ENCODE peak calls at places on chromosome 21, in five cellular contexts. One of them, this sample, is unnamed.

GRCh38 chr21:27580276-27580675 is 613.4 kb upstream of the ADAMTS5 start:
- DNase-seq in CD4-positive, alpha-beta T cell: no peak
- DNase-seq in neural progenitor cell: no peak
- DNase-seq in spleen: no peak
- DNase-seq in psoas muscle: no peak
- DNase-seq in this sample: no peak

GRCh38 chr21:29633766-29634165 is 306.0 kb downstream of the GRIK1 start:
- DNase-seq in CD4-positive, alpha-beta T cell: no peak
- DNase-seq in neural progenitor cell: no peak
- DNase-seq in spleen: no peak
- DNase-seq in psoas muscle: no peak
- DNase-seq in this sample: no peak

GRCh38 chr21:32456497-32456918 is 44.0 kb downstream of the EVA1C start:
- DNase-seq in CD4-positive, alpha-beta T cell: no peak
- DNase-seq in neural progenitor cell: no peak
- DNase-seq in spleen: no peak
- DNase-seq in psoas muscle: no peak
- DNase-seq in this sample: no peak

GRCh38 chr21:17554619-17555472 is 42.0 kb downstream of the CXADR start:
- DNase-seq in CD4-positive, alpha-beta T cell: no peak
- DNase-seq in neural progenitor cell: peak; percentile 52
- DNase-seq in spleen: no peak
- DNase-seq in psoas muscle: no peak
- DNase-seq in this sample: no peak

GRCh38 chr21:25243809-25244208 is 363.5 kb downstream of the MRPL39 start:
- DNase-seq in CD4-positive, alpha-beta T cell: no peak
- DNase-seq in neural progenitor cell: no peak
- DNase-seq in spleen: no peak
- DNase-seq in psoas muscle: no peak
- DNase-seq in this sample: no peak

GRCh38 chr21:24727803-24728425 is 879.4 kb downstream of the MRPL39 start:
- DNase-seq in CD4-positive, alpha-beta T cell: no peak
- DNase-seq in neural progenitor cell: no peak
- DNase-seq in spleen: no peak
- DNase-seq in psoas muscle: no peak
- DNase-seq in this sample: no peak

GRCh38 chr21:17789660-17790059 is 29.5 kb downstream of the C21orf91 start:
- DNase-seq in CD4-positive, alpha-beta T cell: no peak
- DNase-seq in neural progenitor cell: no peak
- DNase-seq in spleen: no peak
- DNase-seq in psoas muscle: no peak
- DNase-seq in this sample: no peak

GRCh38 chr21:20016431-20017005 is 981.7 kb upstream of the NCAM2 start:
- DNase-seq in CD4-positive, alpha-beta T cell: no peak
- DNase-seq in neural progenitor cell: peak; percentile 11
- DNase-seq in spleen: no peak
- DNase-seq in psoas muscle: no peak
- DNase-seq in this sample: no peak

GRCh38 chr21:26107439-26107838 is 63.1 kb downstream of the APP start:
- DNase-seq in CD4-positive, alpha-beta T cell: no peak
- DNase-seq in neural progenitor cell: no peak
- DNase-seq in spleen: no peak
- DNase-seq in psoas muscle: no peak
- DNase-seq in this sample: no peak

GRCh38 chr21:37742532-37742931 is 173.7 kb downstream of the KCNJ6 start:
- DNase-seq in CD4-positive, alpha-beta T cell: no peak
- DNase-seq in neural progenitor cell: no peak
- DNase-seq in spleen: no peak
- DNase-seq in psoas muscle: no peak
- DNase-seq in this sample: no peak

GRCh38 chr21:26801524-26801923 is 43.7 kb downstream of the ADAMTS1 start:
- DNase-seq in CD4-positive, alpha-beta T cell: no peak
- DNase-seq in neural progenitor cell: no peak
- DNase-seq in spleen: no peak
- DNase-seq in psoas muscle: no peak
- DNase-seq in this sample: no peak

GRCh38 chr21:29133796-29134195 is 3.4 kb downstream of the MAP3K7CL start:
- DNase-seq in CD4-positive, alpha-beta T cell: no peak
- DNase-seq in neural progenitor cell: peak; percentile 22
- DNase-seq in spleen: no peak
- DNase-seq in psoas muscle: no peak
- DNase-seq in this sample: no peak

GRCh38 chr21:29311802-29312201 is 13.1 kb downstream of the BACH1 start:
- DNase-seq in CD4-positive, alpha-beta T cell: no peak
- DNase-seq in neural progenitor cell: no peak
- DNase-seq in spleen: no peak
- DNase-seq in psoas muscle: no peak
- DNase-seq in this sample: no peak

GRCh38 chr21:17451364-17451869 is 61.4 kb upstream of the CXADR start:
- DNase-seq in CD4-positive, alpha-beta T cell: no peak
- DNase-seq in neural progenitor cell: no peak
- DNase-seq in spleen: no peak
- DNase-seq in psoas muscle: no peak
- DNase-seq in this sample: no peak

GRCh38 chr21:14864211-14865021 is 200.4 kb downstream of the NRIP1 start:
- DNase-seq in CD4-positive, alpha-beta T cell: no peak
- DNase-seq in neural progenitor cell: peak; percentile 69
- DNase-seq in spleen: peak; percentile 79
- DNase-seq in psoas muscle: peak; percentile 70
- DNase-seq in this sample: peak; percentile 83

GRCh38 chr21:26412831-26413329 is 160.2 kb downstream of the CYYR1 start:
- DNase-seq in CD4-positive, alpha-beta T cell: no peak
- DNase-seq in neural progenitor cell: peak; percentile 71
- DNase-seq in spleen: no peak
- DNase-seq in psoas muscle: no peak
- DNase-seq in this sample: no peak

GRCh38 chr21:26170471-26171309 is at the start of gene APP:
- DNase-seq in CD4-positive, alpha-beta T cell: peak; percentile 92
- DNase-seq in neural progenitor cell: peak; percentile 92
- DNase-seq in spleen: peak; percentile 98
- DNase-seq in psoas muscle: peak; percentile 87
- DNase-seq in this sample: peak; percentile 87

GRCh38 chr21:37461494-37461893 is 94.9 kb downstream of the DYRK1A start:
- DNase-seq in CD4-positive, alpha-beta T cell: no peak
- DNase-seq in neural progenitor cell: no peak
- DNase-seq in spleen: no peak
- DNase-seq in psoas muscle: no peak
- DNase-seq in this sample: no peak

GRCh38 chr21:37237764-37238163 is 29.4 kb downstream of the VPS26C start:
- DNase-seq in CD4-positive, alpha-beta T cell: no peak
- DNase-seq in neural progenitor cell: no peak
- DNase-seq in spleen: no peak
- DNase-seq in psoas muscle: no peak
- DNase-seq in this sample: no peak

GRCh38 chr21:32414579-32415358 is 2.3 kb downstream of the EVA1C start:
- DNase-seq in CD4-positive, alpha-beta T cell: no peak
- DNase-seq in neural progenitor cell: peak; percentile 11
- DNase-seq in spleen: no peak
- DNase-seq in psoas muscle: no peak
- DNase-seq in this sample: no peak

GRCh38 chr21:14942801-14943490 is 121.9 kb downstream of the NRIP1 start:
- DNase-seq in CD4-positive, alpha-beta T cell: no peak
- DNase-seq in neural progenitor cell: no peak
- DNase-seq in spleen: no peak
- DNase-seq in psoas muscle: no peak
- DNase-seq in this sample: no peak

DNA sequence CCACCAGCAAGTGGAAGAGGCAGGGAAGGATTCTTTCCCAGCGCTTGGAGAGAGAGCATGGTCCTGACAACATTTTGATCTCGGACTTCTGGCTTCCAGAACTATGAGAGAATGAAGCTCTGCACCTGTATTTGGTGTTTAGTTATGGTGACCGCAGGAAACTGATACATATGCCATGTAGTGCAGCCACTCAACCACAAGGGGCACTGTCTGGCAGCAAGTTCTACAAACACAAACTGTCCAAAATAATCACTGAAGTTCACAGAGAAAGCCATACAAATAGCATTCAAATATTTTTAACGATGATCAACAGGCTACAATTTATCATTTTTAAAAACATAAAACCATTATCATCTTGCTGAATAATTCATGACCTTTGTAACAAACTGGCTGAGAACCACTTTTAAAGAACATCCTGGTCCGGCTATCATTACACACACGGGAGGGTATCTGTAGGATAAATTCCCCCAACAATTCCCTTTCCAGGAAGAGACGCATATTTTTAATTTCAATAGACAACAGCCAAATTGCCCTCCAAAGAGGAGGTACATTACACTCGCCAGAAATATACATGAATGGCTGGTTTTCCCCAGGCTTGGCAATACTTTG is 9.3 kb upstream of the CBR3 start:
- DNase-seq in CD4-positive, alpha-beta T cell: peak; percentile 36
- DNase-seq in neural progenitor cell: peak; percentile 53
- DNase-seq in spleen: no peak
- DNase-seq in psoas muscle: peak; percentile 56
- DNase-seq in this sample: peak; percentile 83
- H3K27ac ChIP-seq in CD4-positive, alpha-beta T cell: no peak overlapping the region
- H3K27ac ChIP-seq in neural progenitor cell: no peak overlapping the region
- H3K27ac ChIP-seq in spleen: no peak overlapping the region
- H3K27ac ChIP-seq in psoas muscle: no peak overlapping the region
- H3K27ac ChIP-seq in this sample: no peak overlapping the region

GRCh38 chr21:38875694-38876492 is 70.2 kb downstream of the ETS2 start:
- DNase-seq in CD4-positive, alpha-beta T cell: no peak
- DNase-seq in neural progenitor cell: no peak
- DNase-seq in spleen: no peak
- DNase-seq in psoas muscle: no peak
- DNase-seq in this sample: no peak
- TF ChIP-seq CTCF in CD4-positive, alpha-beta T cell: no peak
- TF ChIP-seq CTCF in neural progenitor cell: no peak
- TF ChIP-seq CTCF in spleen: no peak
- TF ChIP-seq CTCF in psoas muscle: no peak
- TF ChIP-seq CTCF in this sample: no peak

GRCh38 chr21:46027855-46028493 is 46.4 kb downstream of the COL6A1 start:
- DNase-seq in CD4-positive, alpha-beta T cell: no peak
- DNase-seq in neural progenitor cell: no peak
- DNase-seq in spleen: no peak
- DNase-seq in psoas muscle: peak; percentile 23
- DNase-seq in this sample: no peak
- H3K27ac ChIP-seq in CD4-positive, alpha-beta T cell: no peak overlapping the region
- H3K27ac ChIP-seq in neural progenitor cell: no peak overlapping the region
- H3K27ac ChIP-seq in spleen: peak overlapping the region; percentile 32
- H3K27ac ChIP-seq in psoas muscle: no peak overlapping the region
- H3K27ac ChIP-seq in this sample: no peak overlapping the region

GRCh38 chr21:35730325-35730724 is 330.0 kb downstream of the SETD4 start:
- DNase-seq in CD4-positive, alpha-beta T cell: no peak
- DNase-seq in neural progenitor cell: no peak
- DNase-seq in spleen: no peak
- DNase-seq in psoas muscle: no peak
- DNase-seq in this sample: no peak
- TF ChIP-seq CTCF in CD4-positive, alpha-beta T cell: no peak
- TF ChIP-seq CTCF in neural progenitor cell: peak; percentile 26
- TF ChIP-seq CTCF in spleen: no peak
- TF ChIP-seq CTCF in psoas muscle: no peak
- TF ChIP-seq CTCF in this sample: no peak

DNA sequence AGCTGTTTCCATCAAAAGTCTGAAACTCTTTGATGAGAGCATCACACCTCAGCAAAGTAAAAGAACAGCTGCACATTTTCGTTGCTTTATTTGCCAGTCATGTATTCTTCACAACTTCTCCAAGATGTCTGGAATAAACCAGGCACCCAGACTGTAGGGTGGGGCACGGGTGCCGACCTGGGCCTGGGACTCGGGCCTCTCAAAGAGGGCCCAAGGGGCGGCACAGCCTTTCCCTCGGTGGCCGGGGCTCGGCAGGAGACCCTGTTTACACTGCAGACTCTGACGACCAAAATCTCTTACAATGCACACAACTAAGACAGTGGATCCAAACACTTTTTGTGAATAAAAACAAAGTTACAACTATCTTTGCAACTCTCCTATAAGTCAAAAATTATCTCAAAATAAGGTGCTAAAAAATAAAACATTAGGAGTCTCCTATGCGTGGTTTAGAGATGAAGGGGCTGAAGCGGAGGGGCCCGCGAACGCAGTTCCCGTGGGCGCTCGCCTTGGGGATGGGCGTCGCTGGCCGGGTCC is 696 bp downstream of the LSS start:
- DNase-seq in CD4-positive, alpha-beta T cell: no peak
- DNase-seq in neural progenitor cell: peak; percentile 42
- DNase-seq in spleen: peak; percentile 84
- DNase-seq in psoas muscle: no peak
- DNase-seq in this sample: no peak
- H3K27ac ChIP-seq in CD4-positive, alpha-beta T cell: peak overlapping the region; percentile 43
- H3K27ac ChIP-seq in neural progenitor cell: peak overlapping the region; percentile 82
- H3K27ac ChIP-seq in spleen: peak overlapping the region; percentile 74
- H3K27ac ChIP-seq in psoas muscle: peak overlapping the region; percentile 89
- H3K27ac ChIP-seq in this sample: peak overlapping the region; percentile 90

DNA sequence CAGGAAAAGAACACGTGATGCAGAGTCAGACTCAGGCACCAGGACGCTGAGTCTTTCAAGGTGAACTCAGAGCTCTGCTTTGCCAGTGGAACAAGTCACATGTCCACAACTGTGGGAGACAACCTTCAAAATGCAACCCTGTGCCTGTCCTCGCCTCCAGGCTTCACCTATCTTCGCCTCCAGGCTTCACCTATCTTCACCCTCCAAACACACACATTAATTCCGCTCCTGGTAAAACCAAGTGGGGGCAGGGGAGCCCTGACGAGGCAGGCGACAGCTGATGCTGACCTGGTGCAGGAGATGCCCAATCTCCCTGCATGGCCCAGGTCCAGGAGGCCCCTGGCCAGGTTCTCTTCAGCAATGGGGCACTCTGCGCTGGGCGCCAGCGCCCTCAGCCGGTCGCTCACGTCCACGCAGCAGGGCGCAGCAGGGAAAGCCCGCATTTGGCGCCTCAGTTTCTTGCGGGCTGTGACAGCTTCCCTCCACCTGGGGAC is 28.0 kb upstream of the LSS start:
- DNase-seq in CD4-positive, alpha-beta T cell: no peak
- DNase-seq in neural progenitor cell: no peak
- DNase-seq in spleen: no peak
- DNase-seq in psoas muscle: no peak
- DNase-seq in this sample: peak; percentile 71
- TF ChIP-seq CTCF in CD4-positive, alpha-beta T cell: no peak
- TF ChIP-seq CTCF in neural progenitor cell: no peak
- TF ChIP-seq CTCF in spleen: no peak
- TF ChIP-seq CTCF in psoas muscle: no peak
- TF ChIP-seq CTCF in this sample: peak; percentile 62

GRCh38 chr21:44881586-44881939 is 8.1 kb upstream of the PTTG1IP start:
- DNase-seq in CD4-positive, alpha-beta T cell: no peak
- DNase-seq in neural progenitor cell: no peak
- DNase-seq in spleen: no peak
- DNase-seq in psoas muscle: no peak
- DNase-seq in this sample: no peak
- H3K27ac ChIP-seq in CD4-positive, alpha-beta T cell: peak overlapping the region; percentile 29
- H3K27ac ChIP-seq in neural progenitor cell: no peak overlapping the region
- H3K27ac ChIP-seq in spleen: peak overlapping the region; percentile 79
- H3K27ac ChIP-seq in psoas muscle: no peak overlapping the region
- H3K27ac ChIP-seq in this sample: no peak overlapping the region

GRCh38 chr21:46048926-46049889 is 48.7 kb upstream of the COL6A2 start:
- DNase-seq in CD4-positive, alpha-beta T cell: no peak
- DNase-seq in neural progenitor cell: no peak
- DNase-seq in spleen: no peak
- DNase-seq in psoas muscle: peak; percentile 91
- DNase-seq in this sample: peak; percentile 71

GRCh38 chr21:46051379-46051770 is 46.5 kb upstream of the COL6A2 start:
- DNase-seq in CD4-positive, alpha-beta T cell: no peak
- DNase-seq in neural progenitor cell: no peak
- DNase-seq in spleen: no peak
- DNase-seq in psoas muscle: no peak
- DNase-seq in this sample: no peak

GRCh38 chr21:46049890-46050650 is 47.8 kb upstream of the COL6A2 start:
- DNase-seq in CD4-positive, alpha-beta T cell: no peak
- DNase-seq in neural progenitor cell: no peak
- DNase-seq in spleen: no peak
- DNase-seq in psoas muscle: no peak
- DNase-seq in this sample: no peak

GRCh38 chr21:46051821-46052675 is 45.9 kb upstream of the COL6A2 start:
- DNase-seq in CD4-positive, alpha-beta T cell: no peak
- DNase-seq in neural progenitor cell: no peak
- DNase-seq in spleen: no peak
- DNase-seq in psoas muscle: no peak
- DNase-seq in this sample: no peak

GRCh38 chr21:46050651-46051378 is 47.1 kb upstream of the COL6A2 start:
- DNase-seq in CD4-positive, alpha-beta T cell: no peak
- DNase-seq in neural progenitor cell: no peak
- DNase-seq in spleen: no peak
- DNase-seq in psoas muscle: no peak
- DNase-seq in this sample: no peak
- TF ChIP-seq CTCF in CD4-positive, alpha-beta T cell: no peak
- TF ChIP-seq CTCF in neural progenitor cell: no peak
- TF ChIP-seq CTCF in spleen: no peak
- TF ChIP-seq CTCF in psoas muscle: no peak
- TF ChIP-seq CTCF in this sample: no peak

This sample was measured in adrenal gland.